ENCODE peak calls at places on chromosomes 11 and 22, in nine cellular contexts. R is PC-9, T is body of pancreas, G is fibroblast of lung, C is left ventricle myocardium inferior, K is tibial nerve, W is WERI-Rb-1, X is psoas muscle, L is adrenal gland. E is an unnamed sample. For H3K27me3, the result is how much of the 10 kb centered on the place peaks cover.

GRCh38 chr22:19723165-19723989 is at the start of gene GP1BB:
- DNase-seq in R (peak), T (peak), G (peak), C (peak), K (no peak), W (no peak), X (no peak), L (no peak), E (no peak)

GRCh38 chr11:42043312-42043711 is 583.9 kb upstream of the LRRC4C start:
- DNase-seq in R (no peak), T (no peak), G (peak), C (no peak), K (no peak), W (no peak), X (no peak), L (no peak), E (no peak)

GRCh38 chr11:41997860-41998259 is 538.4 kb upstream of the LRRC4C start:
- DNase-seq in R (no peak), T (no peak), G (no peak), C (no peak), K (no peak), W (no peak), X (no peak), L (no peak), E (no peak)

GRCh38 chr11:61617515-61617914 is 36.6 kb upstream of the SYT7 start:
- DNase-seq in R (no peak), T (no peak), G (peak), C (no peak), K (no peak), W (no peak), X (no peak), L (no peak), E (no peak)

GRCh38 chr11:108871152-108871551 is 206.3 kb downstream of the DDX10 start:
- DNase-seq in R (no peak), T (peak), G (peak), C (peak), K (peak), W (peak), X (no peak), L (peak), E (peak)

GRCh38 chr22:26485013-26485412 is 1.3 kb downstream of the SRRD start:
- DNase-seq in R (no peak), T (no peak), G (no peak), C (no peak), K (no peak), W (no peak), X (no peak), L (no peak), E (no peak)

GRCh38 chr11:106724293-106724892 is 293.9 kb downstream of the GUCY1A2 start:
- DNase-seq in R (no peak), T (no peak), G (peak), C (no peak), K (no peak), W (no peak), X (no peak), L (no peak), E (no peak)

GRCh38 chr22:30453731-30454510 is 17.9 kb downstream of the SEC14L3 start:
- DNase-seq in R (no peak), T (peak), G (no peak), C (no peak), K (no peak), W (peak), X (no peak), L (no peak), E (no peak)

GRCh38 chr11:59204736-59205135 is 8.0 kb downstream of the MPEG1 start:
- DNase-seq in R (no peak), T (no peak), G (peak), C (no peak), K (no peak), W (no peak), X (no peak), L (no peak), E (no peak)

GRCh38 chr22:29269230-29269604 is 1.1 kb downstream of the EWSR1 start:
- DNase-seq in R (no peak), T (no peak), G (no peak), C (no peak), K (no peak), W (no peak), X (no peak), L (peak), E (no peak)

GRCh38 chr11:101706541-101706940 is 122.7 kb upstream of the TRPC6 start:
- DNase-seq in R (no peak), T (no peak), G (peak), C (no peak), K (no peak), W (no peak), X (no peak), L (no peak), E (peak)

GRCh38 chr11:75563978-75564552 is 2.0 kb downstream of the SERPINH1 start:
- DNase-seq in R (no peak), T (peak), G (peak), C (peak), K (peak), W (peak), X (peak), L (peak), E (peak)
- TF ChIP-seq CTCF in R (no peak), T (no peak), G (peak), C (peak), K (peak), W (peak), X (peak), L (peak), E (peak)

GRCh38 chr11:47536925-47537324 is 16.0 kb downstream of the CELF1 start:
- DNase-seq in R (no peak), T (no peak), G (no peak), C (no peak), K (no peak), W (no peak), X (no peak), L (no peak), E (no peak)
- H3K27ac ChIP-seq in R (no peak), T (no peak), G (no peak), C (no peak), K (no peak), W (no peak), X (no peak), L (no peak), E (no peak)

DNA sequence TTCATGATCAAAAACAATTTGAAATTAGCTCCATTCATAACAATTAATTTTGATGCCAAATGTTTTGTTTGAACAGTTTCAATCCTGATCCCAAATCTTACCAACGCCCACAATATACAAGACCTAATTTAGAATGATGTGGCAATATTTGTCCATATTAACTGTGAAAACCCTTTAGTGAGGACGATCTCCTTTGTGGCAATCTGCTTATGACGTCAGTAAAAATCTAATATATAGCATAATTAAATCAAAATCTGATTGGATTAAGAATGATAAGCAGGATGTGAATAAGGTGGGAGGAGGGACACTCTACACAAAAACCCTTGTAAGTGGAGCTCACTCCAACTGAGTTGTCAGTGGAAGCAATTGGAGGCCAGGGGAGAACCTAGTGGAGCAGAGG is 11.9 kb upstream of the SLC5A4 start:
- DNase-seq in R (no peak), T (no peak), G (no peak), C (no peak), K (no peak), W (no peak), X (no peak), L (no peak), E (no peak)
- H3K27me3 ChIP-seq in R (half or more), T (under half), G (under half), C (under half), K (under half), W (under half), X (under half), L (under half), E (under half)

GRCh38 chr22:45969414-45969799 is 7.6 kb downstream of the WNT7B start:
- DNase-seq in R (peak), T (no peak), G (no peak), C (no peak), K (no peak), W (peak), X (no peak), L (no peak), E (no peak)

GRCh38 chr22:45972091-45972867 is 4.7 kb downstream of the WNT7B start:
- DNase-seq in R (no peak), T (no peak), G (peak), C (no peak), K (no peak), W (no peak), X (no peak), L (no peak), E (no peak)

GRCh38 chr22:45971389-45972028 is 5.5 kb downstream of the WNT7B start:
- DNase-seq in R (no peak), T (no peak), G (peak), C (no peak), K (no peak), W (no peak), X (no peak), L (no peak), E (no peak)

GRCh38 chr22:45969801-45970464 is 7.0 kb downstream of the WNT7B start:
- DNase-seq in R (no peak), T (no peak), G (peak), C (no peak), K (no peak), W (no peak), X (no peak), L (no peak), E (no peak)

DNA sequence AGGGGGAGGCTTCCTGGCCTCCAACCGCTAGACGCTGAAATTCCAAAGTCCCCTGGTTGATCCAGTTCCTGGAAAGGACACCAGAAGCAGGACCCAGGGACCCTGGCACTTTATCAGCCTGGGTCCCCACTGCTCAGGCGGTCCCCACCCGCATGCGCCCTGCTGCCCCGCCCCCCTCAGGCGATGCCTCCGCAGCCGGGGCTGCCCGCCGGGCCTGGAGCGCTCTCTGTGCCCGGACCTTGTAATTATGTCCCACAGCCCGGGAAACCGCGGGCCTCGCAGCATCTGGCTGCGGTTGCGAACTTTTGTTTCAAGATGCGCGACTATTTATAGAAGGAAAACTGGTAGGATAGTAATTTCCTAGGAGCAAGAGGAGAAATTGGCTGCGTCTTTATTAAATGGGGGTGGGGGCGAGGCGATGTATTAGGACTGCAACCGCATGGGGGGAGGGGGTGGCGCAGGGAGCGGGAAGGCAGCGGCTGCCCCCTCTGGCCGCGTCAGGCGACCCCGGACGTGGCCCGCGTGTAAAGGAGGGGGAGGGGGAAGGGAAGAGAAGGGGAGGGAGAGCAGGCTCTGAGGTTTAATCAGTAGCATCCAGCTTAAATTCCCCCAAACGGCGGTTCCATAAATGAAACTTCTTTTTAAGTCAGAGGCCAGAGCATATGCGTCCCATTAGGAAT is 6.1 kb downstream of the WNT7B start:
- DNase-seq in R (no peak), T (no peak), G (peak), C (no peak), K (no peak), W (no peak), X (no peak), L (no peak), E (no peak)
- TF ChIP-seq CTCF in R (no peak), T (no peak), G (no peak), C (no peak), K (no peak), W (no peak), X (no peak), L (no peak), E (no peak)

DNA sequence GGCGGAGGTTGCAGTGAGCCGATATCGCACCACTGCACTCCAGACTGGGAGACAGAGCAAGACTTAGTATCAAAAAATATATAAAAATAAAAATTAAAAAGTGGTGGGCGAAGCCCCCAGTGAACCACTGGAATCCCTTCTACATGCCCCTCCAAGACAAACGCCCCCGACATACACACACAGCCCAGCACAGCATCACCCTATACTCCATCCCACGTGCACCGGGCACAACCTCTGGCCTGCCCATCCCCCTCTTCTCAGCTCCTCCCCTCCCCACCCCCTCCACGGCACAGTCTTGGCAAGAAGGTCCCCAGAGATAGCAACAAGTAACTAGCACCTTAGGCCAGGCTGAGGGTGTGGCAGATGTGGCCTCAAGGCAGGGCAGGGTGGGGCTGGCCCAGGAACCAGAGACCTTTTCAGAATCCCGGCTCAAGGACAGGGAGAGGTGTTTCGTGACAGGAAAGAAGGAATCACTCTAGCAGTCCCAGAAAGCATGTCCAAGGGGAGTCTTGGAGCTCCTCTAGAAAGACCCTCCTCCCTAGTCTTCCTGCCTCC is 54.2 kb downstream of the CYTH4 start:
- DNase-seq in R (peak), T (no peak), G (no peak), C (no peak), K (no peak), W (no peak), X (no peak), L (no peak), E (no peak)
- H3K27ac ChIP-seq in R (peak), T (no peak), G (no peak), C (no peak), K (no peak), W (no peak), X (no peak), L (no peak), E (no peak)

DNA sequence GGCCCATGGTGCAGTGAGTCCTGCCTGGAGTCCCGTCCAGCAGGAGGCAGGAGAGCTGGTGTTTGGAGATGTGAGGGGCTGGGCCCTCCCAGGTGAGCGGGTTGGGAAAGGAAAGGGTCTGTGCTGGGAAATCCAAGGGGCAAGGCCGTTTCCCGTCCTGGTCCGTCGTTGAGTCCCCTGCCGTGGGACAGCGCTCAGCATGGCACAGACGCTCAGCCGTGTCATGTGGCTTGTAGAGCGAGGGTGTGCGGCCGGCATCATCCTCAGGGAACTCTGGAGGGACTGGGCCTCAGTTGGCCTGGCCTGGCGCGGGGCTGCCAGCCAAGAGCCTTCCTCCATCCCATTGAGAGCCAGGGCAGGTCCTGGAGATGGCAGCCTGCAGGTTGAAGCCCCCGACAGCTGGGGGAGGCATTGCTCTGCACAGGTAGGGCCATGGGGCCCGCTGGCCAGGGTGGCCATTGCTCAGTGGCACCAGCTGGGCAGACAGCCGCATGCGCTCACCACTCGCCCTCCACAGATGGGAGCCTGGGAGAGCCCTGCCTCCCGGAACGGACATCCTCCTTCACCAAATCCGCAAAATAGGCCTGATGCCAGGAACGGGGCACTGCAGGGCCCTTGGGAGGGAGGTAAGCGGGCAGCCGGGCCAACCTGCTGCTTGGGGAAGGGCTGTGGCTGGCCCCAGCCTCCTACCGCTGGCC is 28.7 kb downstream of the KCNQ1 start:
- DNase-seq in R (no peak), T (no peak), G (no peak), C (no peak), K (no peak), W (no peak), X (no peak), L (peak), E (no peak)
- H3K27me3 ChIP-seq in R (under half), T (under half), G (under half), C (under half), K (under half), W (under half), X (under half), L (under half), E (under half)

DNA sequence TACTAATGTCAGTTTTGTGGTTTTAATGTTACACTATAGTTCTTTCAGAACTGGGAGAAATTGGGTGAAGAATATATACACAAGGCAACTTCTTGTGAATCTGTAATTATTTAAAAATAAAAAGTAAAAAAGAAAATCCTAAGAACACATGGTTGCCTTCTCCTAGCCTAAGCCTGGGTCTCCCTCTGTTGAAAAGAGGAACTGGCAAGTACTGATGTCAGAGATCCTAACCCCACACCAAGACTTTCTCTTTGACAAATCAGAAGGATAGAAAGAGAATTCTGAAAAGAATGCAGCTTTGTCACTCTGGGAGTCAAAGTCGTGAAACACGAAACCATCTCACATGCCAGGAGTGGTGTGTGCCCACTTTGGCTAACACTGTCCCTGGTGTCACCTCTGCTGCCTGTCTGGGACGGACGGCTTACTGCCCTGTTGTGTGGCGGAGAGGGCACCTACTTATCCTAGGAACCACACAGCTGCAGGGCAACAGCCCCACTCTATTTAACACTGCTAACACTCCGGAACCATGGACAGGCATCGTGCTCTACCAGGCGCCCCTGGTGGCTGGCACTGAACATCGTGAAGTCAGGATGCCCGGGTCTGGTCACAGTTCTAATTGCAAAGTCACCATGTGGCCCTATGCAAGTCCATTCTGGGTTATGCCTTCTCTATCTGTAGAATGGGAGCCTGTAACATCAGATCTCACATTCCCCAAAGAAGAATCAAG is 108.8 kb upstream of the CD82 start:
- DNase-seq in R (peak), T (no peak), G (no peak), C (peak), K (no peak), W (no peak), X (no peak), L (no peak), E (no peak)
- TF ChIP-seq CTCF in R (peak), T (no peak), G (peak), C (peak), K (peak), W (peak), X (no peak), L (no peak), E (peak)

GRCh38 chr11:15660496-15660895 is 545.8 kb downstream of the INSC start:
- DNase-seq in R (no peak), T (no peak), G (no peak), C (no peak), K (no peak), W (no peak), X (no peak), L (no peak), E (no peak)
- H3K27ac ChIP-seq in R (no peak), T (no peak), G (no peak), C (no peak), K (no peak), W (no peak), X (no peak), L (no peak), E (no peak)

GRCh38 chr11:31795706-31796522 is 15.2 kb downstream of the PAX6 start:
- DNase-seq in R (no peak), T (no peak), G (no peak), C (no peak), K (no peak), W (no peak), X (no peak), L (no peak), E (no peak)
- H3K27me3 ChIP-seq in R (under half), T (under half), G (under half), C (half or more), K (under half), W (half or more), X (under half), L (under half), E (half or more)

DNA sequence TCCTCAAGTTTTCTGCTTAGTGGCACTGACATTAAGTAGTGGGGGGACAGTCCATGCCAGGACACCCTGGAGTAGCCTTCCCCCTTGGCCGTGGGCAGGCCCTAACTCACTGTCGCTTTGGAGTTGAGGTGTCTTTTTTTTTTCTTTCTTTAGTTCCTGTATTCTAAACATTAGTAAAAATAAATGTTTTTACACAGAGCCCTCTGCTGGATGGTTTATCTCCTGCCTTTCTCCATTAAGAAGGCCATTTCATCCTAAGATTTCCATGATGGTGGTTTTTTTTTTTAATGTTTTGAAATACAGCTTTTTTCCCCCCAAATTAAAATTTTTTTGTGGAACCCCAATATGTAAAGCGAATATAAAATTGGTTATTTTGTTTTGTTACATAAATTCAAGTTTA is 1.8 kb upstream of the TIGD3 start:
- DNase-seq in R (no peak), T (no peak), G (no peak), C (no peak), K (no peak), W (no peak), X (no peak), L (no peak), E (no peak)
- TF ChIP-seq CTCF in R (peak), T (no peak), G (peak), C (peak), K (no peak), W (no peak), X (no peak), L (no peak), E (peak)

E was measured in AG04450.